ENCODE peak calls at places on chromosomes 12 and 14, in four cellular contexts. W, J, Z and Y are unnamed samples.
A peak's percentile ranks its signal among the peaks of the same experiment; 100 is the strongest.

GRCh38 chr12:103833891-103834290 is 7.1 kb downstream of the NT5DC3 start:
- DNase-seq in J (no peak), Z (no peak), W (no peak), Y (no peak)

GRCh38 chr12:94601972-94602517 is 48.3 kb downstream of the TMCC3 start:
- DNase-seq in W (no peak), Z (no peak), J (no peak), Y (no peak)

GRCh38 chr14:103169954-103170353 is 46.7 kb downstream of the TNFAIP2 start:
- DNase-seq in J (no peak), Z (no peak), W (no peak), Y (no peak)

GRCh38 chr12:130832561-130833209 is 6.4 kb downstream of the STX2 start:
- DNase-seq in Z (peak; percentile 47), W (peak; percentile 25), J (no peak), Y (no peak)

GRCh38 chr12:89185889-89186288 is 166.4 kb downstream of the DUSP6 start:
- DNase-seq in J (no peak), W (no peak), Z (no peak), Y (no peak)

GRCh38 chr14:45990252-45990651 is 661.3 kb downstream of the RPL10L start:
- DNase-seq in J (no peak), Z (no peak), W (no peak), Y (no peak)

GRCh38 chr12:93727195-93727811 is 50.1 kb downstream of the CRADD start:
- DNase-seq in W (no peak), J (no peak), Z (no peak), Y (no peak)

GRCh38 chr12:25186788-25187397 is 8.1 kb downstream of the DNAI7 start:
- DNase-seq in W (no peak), Z (no peak), J (no peak), Y (no peak)

GRCh38 chr12:4069046-4070010 is 196.1 kb upstream of the PARP11 start:
- DNase-seq in J (no peak), W (no peak), Z (no peak), Y (no peak)

GRCh38 chr14:65200454-65200853 is 98.1 kb upstream of the MAX start:
- DNase-seq in J (no peak), Z (no peak), W (no peak), Y (no peak)

GRCh38 chr12:47820631-47821345 is 1.1 kb upstream of the HDAC7 start:
- DNase-seq in J (peak; percentile 88), Z (peak; percentile 83), W (peak; percentile 85), Y (peak; percentile 96)

GRCh38 chr12:12016284-12017100 is 54.2 kb upstream of the BCL2L14 start:
- DNase-seq in J (no peak), Z (no peak), W (no peak), Y (no peak)

GRCh38 chr12:24991209-24992049 is 42.5 kb upstream of the BCAT1 start:
- DNase-seq in J (no peak), Z (no peak), W (no peak), Y (no peak)

GRCh38 chr14:53501361-53502320 is 348.5 kb upstream of the DDHD1 start:
- DNase-seq in Z (no peak), J (no peak), W (no peak), Y (no peak)

GRCh38 chr12:78060186-78060585 is 229.5 kb downstream of the NAV3 start:
- DNase-seq in J (no peak), Z (no peak), W (no peak), Y (no peak)

GRCh38 chr12:1666215-1666614 is 24.7 kb upstream of the ADIPOR2 start:
- DNase-seq in J (no peak), W (no peak), Z (no peak), Y (no peak)

GRCh38 chr12:2161478-2161877 is 108.7 kb downstream of the CACNA1C start:
- DNase-seq in J (no peak), W (peak; percentile 81), Z (no peak), Y (no peak)

GRCh38 chr12:48002179-48002601 is 2.1 kb downstream of the COL2A1 start:
- DNase-seq in J (no peak), Z (no peak), W (no peak), Y (no peak)

GRCh38 chr12:125533434-125534029 is 468.3 kb downstream of the AACS start:
- DNase-seq in J (peak; percentile 22), Z (no peak), W (peak; percentile 17), Y (no peak)

GRCh38 chr12:16524378-16524777 is 81.6 kb downstream of the LMO3 start:
- DNase-seq in W (no peak), J (peak; percentile 17), Z (no peak), Y (no peak)

GRCh38 chr12:116759783-116760581 is 21.9 kb downstream of the RNFT2 start:
- DNase-seq in Z (no peak), J (no peak), W (peak; percentile 29), Y (no peak)

GRCh38 chr12:70553391-70553859 is 83.8 kb downstream of the PTPRB start:
- DNase-seq in Z (no peak), J (no peak), W (no peak), Y (no peak)

GRCh38 chr12:93415723-93416464 is 25.9 kb downstream of the UBE2N start:
- DNase-seq in Z (no peak), J (no peak), W (no peak), Y (no peak)

GRCh38 chr14:73324536-73324932 is 87.2 kb downstream of the PAPLN start:
- DNase-seq in J (no peak), W (no peak), Z (no peak), Y (no peak)

GRCh38 chr14:72790887-72791566 is 102.9 kb downstream of the DPF3 start:
- DNase-seq in Z (no peak), W (peak; percentile 59), J (no peak), Y (no peak)

GRCh38 chr12:56720696-56721615 is 4.1 kb downstream of the NACA start:
- DNase-seq in J (no peak), W (no peak), Z (no peak), Y (no peak)

GRCh38 chr12:49537709-49538601 is 875 bp upstream of the KCNH3 start:
- DNase-seq in Z (no peak), J (no peak), W (no peak), Y (peak; percentile 63)

GRCh38 chr12:97680751-97681150 is 218.1 kb downstream of the RMST start:
- DNase-seq in Z (no peak), W (no peak), J (no peak), Y (no peak)

GRCh38 chr14:50222061-50222613 is 9.2 kb downstream of the SOS2 start:
- DNase-seq in Z (no peak), J (no peak), W (no peak), Y (no peak)

GRCh38 chr12:45336331-45336730 is 120.4 kb downstream of the ANO6 start:
- DNase-seq in J (no peak), Z (no peak), W (no peak), Y (no peak)

GRCh38 chr14:72894623-72895378 is 900 bp upstream of the DPF3 start:
- DNase-seq in W (peak; percentile 24), J (no peak), Z (no peak), Y (no peak)

GRCh38 chr12:75481774-75482173 is 1.2 kb downstream of the GLIPR1 start:
- DNase-seq in W (no peak), Z (no peak), J (no peak), Y (no peak)
- TF ChIP-seq CTCF in W (no peak), Z (no peak), J (no peak), Y (no peak)

DNA sequence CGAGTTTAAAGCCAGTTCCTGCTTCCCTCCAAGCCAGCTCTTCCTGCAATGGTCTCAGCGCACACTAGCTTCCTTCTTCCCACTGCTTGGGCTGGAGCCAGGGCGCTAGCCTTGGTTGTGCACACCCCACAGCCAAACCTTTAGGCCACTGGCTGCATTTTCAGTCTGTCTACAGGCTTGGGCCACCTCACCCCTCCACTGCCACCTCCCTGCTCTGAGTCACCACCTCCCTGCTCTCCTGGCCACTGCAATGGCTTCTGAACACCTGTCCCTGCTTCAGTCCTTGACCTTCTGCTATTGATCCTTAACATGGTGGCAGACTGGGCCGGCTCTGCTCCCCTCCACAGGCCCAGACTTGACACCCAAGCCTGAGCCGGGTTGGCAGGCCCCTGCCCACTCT is 151.1 kb downstream of the RBM19 start:
- DNase-seq in W (no peak), J (peak; percentile 67), Z (no peak), Y (no peak)
- H3K27me3 ChIP-seq in W (no peaks in the 10 kb centered on the region), J (no peaks in the 10 kb centered on the region), Z (no peaks in the 10 kb centered on the region), Y (no peaks in the 10 kb centered on the region)

DNA sequence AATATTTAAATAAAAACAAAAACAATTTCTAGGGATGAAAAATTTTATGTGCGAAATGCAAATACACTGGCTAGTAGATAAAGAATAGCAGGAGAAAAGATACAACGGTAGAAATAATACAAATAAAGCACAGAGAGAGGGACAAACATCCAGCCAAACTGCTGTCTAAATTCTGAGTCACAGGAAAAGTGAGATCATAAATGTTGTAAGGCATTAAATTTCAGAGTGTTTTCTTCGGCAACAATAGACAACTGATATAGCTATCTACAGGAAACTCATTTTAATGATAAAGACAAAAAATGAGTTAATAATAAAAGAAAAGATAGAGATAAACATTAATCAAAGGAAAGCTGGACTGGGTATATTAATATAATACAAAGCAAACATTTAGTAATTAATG is 122.2 kb downstream of the NTS start:
- DNase-seq in W (no peak), J (no peak), Z (no peak), Y (no peak)
- H3K9me3 ChIP-seq in W (peaks cover 39% of the 10 kb centered on the region), J (peaks cover 4% of the 10 kb centered on the region), Z (no peaks in the 10 kb centered on the region), Y (peaks cover 8% of the 10 kb centered on the region)

GRCh38 chr14:61607570-61608244 is 87.6 kb upstream of the HIF1A start:
- DNase-seq in Z (no peak), W (no peak), J (no peak), Y (no peak)
- TF ChIP-seq CTCF in Z (no peak), W (no peak), J (no peak), Y (no peak)

GRCh38 chr12:68870011-68870410 is 62.0 kb downstream of the MDM2 start:
- DNase-seq in W (no peak), J (no peak), Z (no peak), Y (no peak)
- H3K27me3 ChIP-seq in W (peaks cover 4% of the 10 kb centered on the region), J (no peaks in the 10 kb centered on the region), Z (no peaks in the 10 kb centered on the region), Y (no peaks in the 10 kb centered on the region)

DNA sequence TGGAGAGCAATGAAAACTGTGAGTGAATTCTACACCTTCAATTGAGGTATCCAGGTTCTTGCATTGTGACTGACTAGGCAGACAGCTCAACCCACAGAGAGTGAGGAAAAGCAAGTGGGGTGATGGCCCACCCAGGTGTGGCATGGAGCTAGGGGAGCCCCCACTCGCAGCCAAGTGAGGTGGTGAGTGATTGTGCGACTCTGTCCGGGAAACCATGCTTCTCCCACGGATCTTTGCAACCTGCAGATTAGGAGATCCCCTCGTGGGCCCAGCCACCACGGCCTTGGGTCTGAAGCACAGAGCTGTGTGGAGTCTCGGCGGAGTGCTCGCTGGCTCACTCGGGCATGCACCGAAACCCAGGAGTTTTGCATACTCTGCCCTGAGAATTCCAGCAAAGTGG is 120.1 kb downstream of the ALG10 start:
- DNase-seq in J (no peak), W (no peak), Z (no peak), Y (no peak)
- H3K9me3 ChIP-seq in J (no peaks in the 10 kb centered on the region), W (peaks cover 9% of the 10 kb centered on the region), Z (no peaks in the 10 kb centered on the region), Y (no peaks in the 10 kb centered on the region)

DNA sequence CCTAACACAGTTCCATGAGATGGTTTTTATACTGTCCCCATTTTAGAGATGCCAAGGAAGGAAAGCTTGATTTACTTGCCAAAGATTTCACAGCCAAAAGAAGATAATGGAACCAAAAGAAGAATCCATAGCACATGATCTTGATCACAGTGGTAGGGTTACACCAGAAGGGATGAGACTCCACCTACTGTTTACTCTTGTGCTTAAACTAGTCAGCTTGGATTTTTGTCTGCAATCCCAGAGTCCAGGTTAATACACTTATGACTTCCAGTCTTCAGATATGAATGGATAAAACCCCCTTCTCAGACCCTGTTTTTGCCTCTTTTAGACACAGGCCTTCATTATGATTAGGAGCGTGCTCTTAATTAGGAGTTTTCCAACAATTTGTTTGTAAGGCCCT is 454.2 kb downstream of the AEBP2 start:
- DNase-seq in W (no peak), J (no peak), Z (no peak), Y (no peak)
- TF ChIP-seq CTCF in W (peak; percentile 41), J (no peak), Z (no peak), Y (no peak)